ENCODE peak calls at places on chromosomes 7 and 10, in nine cellular contexts. R is stimulated activated CD4-positive, alpha-beta T cell treated with anti-CD3 and anti-CD28 coated beads, TNF-alpha, amount 100 ng/mL, for 4 hours; N is fibroblast of the aortic adventitia; T is RPMI8226; V is endothelial cell of umbilical vein; E is naive thymus-derived CD8-positive, alpha-beta T cell; F is neural crest cell; Y is CD8-positive, alpha-beta memory T cell; U is left cardiac atrium. G is an unnamed sample.

GRCh38 chr10:125162181-125162906 is 2.0 kb upstream of the CTBP2 start:
- DNase-seq in R (no peak), N (no peak), T (no peak), V (no peak), E (no peak), F (no peak), Y (no peak), U (no peak), G (no peak)

GRCh38 chr10:66555061-66555460 is 370.8 kb upstream of the LRRTM3 start:
- DNase-seq in R (no peak), N (no peak), T (no peak), V (no peak), E (no peak), F (no peak), Y (no peak), U (no peak), G (no peak)

GRCh38 chr7:150945853-150946825 is 32.0 kb downstream of the KCNH2 start:
- DNase-seq in R (no peak), N (no peak), T (no peak), V (no peak), E (no peak), F (no peak), Y (no peak), U (peak; percentile 81), G (no peak)

GRCh38 chr7:38929460-38930171 is 20.6 kb upstream of the VPS41 start:
- DNase-seq in R (no peak), N (no peak), T (no peak), V (peak; percentile 41), E (no peak), F (no peak), Y (no peak), U (no peak), G (no peak)

GRCh38 chr7:16933296-16934248 is 51.8 kb upstream of the AGR3 start:
- DNase-seq in R (no peak), N (peak; percentile 74), T (no peak), V (no peak), E (no peak), F (no peak), Y (no peak), U (no peak), G (no peak)

GRCh38 chr10:122264442-122264841 is 6.7 kb upstream of the BTBD16 start:
- DNase-seq in R (no peak), N (peak; percentile 30), T (no peak), V (no peak), E (no peak), F (no peak), Y (no peak), U (no peak), G (no peak)

GRCh38 chr10:16519250-16519907 is 2.3 kb downstream of the C1QL3 start:
- DNase-seq in R (no peak), N (no peak), T (no peak), V (no peak), E (no peak), F (no peak), Y (no peak), U (no peak), G (no peak)

GRCh38 chr7:19572566-19572965 is 136.3 kb downstream of the POLR1F start:
- DNase-seq in R (no peak), N (peak; percentile 6), T (no peak), V (no peak), E (no peak), F (no peak), Y (no peak), U (no peak), G (no peak)

G was measured in 8988T.